ENCODE peak calls at places on chromosomes 7 and 10, in five cellular contexts. X, L, R, A and Z are unnamed samples.

GRCh38 chr7:97024209-97025129 is at the start of gene DLX5:
- DNase-seq in X (peak; percentile 61), L (peak; percentile 61), R (no peak), A (peak; percentile 77), Z (no peak)

GRCh38 chr7:40733578-40733977 is 598.8 kb downstream of the SUGCT start:
- DNase-seq in X (no peak), L (no peak), R (no peak), A (no peak), Z (no peak)

GRCh38 chr7:99011706-99012404 is 132.1 kb downstream of the SMURF1 start:
- DNase-seq in X (no peak), L (no peak), R (no peak), A (no peak), Z (no peak)

GRCh38 chr7:143240323-143241168 is 18.7 kb downstream of the TAS2R40 start:
- DNase-seq in X (peak; percentile 76), L (peak; percentile 67), R (peak; percentile 80), A (peak; percentile 55), Z (no peak)

GRCh38 chr10:74328388-74328787 is 177.4 kb downstream of the ADK start:
- DNase-seq in X (no peak), L (no peak), R (peak; percentile 8), A (peak; percentile 31), Z (no peak)

GRCh38 chr10:23293145-23293724 is 51.4 kb downstream of the C10orf67 start:
- DNase-seq in X (no peak), L (peak; percentile 45), R (peak; percentile 72), A (peak; percentile 44), Z (no peak)

GRCh38 chr10:131846224-131847101 is 54.3 kb upstream of the PPP2R2D start:
- DNase-seq in X (peak; percentile 11), L (peak; percentile 2), R (no peak), A (no peak), Z (no peak)

GRCh38 chr7:29483219-29484104 is 80.2 kb upstream of the PRR15 start:
- DNase-seq in X (no peak), L (no peak), R (no peak), A (no peak), Z (no peak)

GRCh38 chr7:92809397-92810241 is 26.8 kb downstream of the CDK6 start:
- DNase-seq in X (peak; percentile 44), L (peak; percentile 56), R (peak; percentile 91), A (no peak), Z (peak; percentile 69)

GRCh38 chr10:29749150-29749549 is 114.4 kb upstream of the SVIL start:
- DNase-seq in X (no peak), L (no peak), R (no peak), A (no peak), Z (no peak)

GRCh38 chr7:106766551-106766950 is 98.5 kb upstream of the PIK3CG start:
- DNase-seq in X (no peak), L (no peak), R (no peak), A (no peak), Z (no peak)

GRCh38 chr7:149546331-149546730 is 48.7 kb upstream of the ZNF746 start:
- DNase-seq in X (no peak), L (no peak), R (no peak), A (no peak), Z (no peak)

GRCh38 chr10:57624066-57624465 is 643.6 kb downstream of the IPMK start:
- DNase-seq in X (no peak), L (no peak), R (no peak), A (no peak), Z (no peak)

GRCh38 chr7:70776627-70777101 is 355.3 kb upstream of the GALNT17 start:
- DNase-seq in X (no peak), L (no peak), R (no peak), A (no peak), Z (no peak)

GRCh38 chr7:123916240-123916724 is 8.8 kb upstream of the SPAM1 start:
- DNase-seq in X (no peak), L (no peak), R (no peak), A (peak; percentile 8), Z (no peak)

GRCh38 chr7:12423355-12423994 is 19.8 kb upstream of the VWDE start:
- DNase-seq in X (no peak), L (no peak), R (no peak), A (no peak), Z (no peak)

GRCh38 chr7:138243430-138243829 is 167.2 kb downstream of the AKR1D1 start:
- DNase-seq in X (no peak), L (peak; percentile 53), R (peak; percentile 92), A (peak; percentile 87), Z (no peak)

GRCh38 chr10:69576334-69577011 is 3.3 kb upstream of the NEUROG3 start:
- DNase-seq in X (no peak), L (no peak), R (no peak), A (no peak), Z (no peak)

GRCh38 chr7:75945297-75946168 is 30.6 kb downstream of the POR start:
- DNase-seq in X (no peak), L (no peak), R (peak; percentile 77), A (no peak), Z (no peak)

GRCh38 chr10:103828107-103828506 is 27.3 kb downstream of the SH3PXD2A start:
- DNase-seq in X (no peak), L (no peak), R (no peak), A (peak; percentile 52), Z (no peak)

GRCh38 chr10:86218160-86218559 is 148.4 kb downstream of the GRID1 start:
- DNase-seq in X (no peak), L (no peak), R (no peak), A (no peak), Z (no peak)

GRCh38 chr7:64181586-64181985 is 25.4 kb upstream of the ZNF735 start:
- DNase-seq in X (no peak), L (no peak), R (no peak), A (no peak), Z (no peak)

GRCh38 chr10:60376221-60376620 is 13.5 kb downstream of the ANK3 start:
- DNase-seq in X (no peak), L (no peak), R (no peak), A (no peak), Z (no peak)

DNA sequence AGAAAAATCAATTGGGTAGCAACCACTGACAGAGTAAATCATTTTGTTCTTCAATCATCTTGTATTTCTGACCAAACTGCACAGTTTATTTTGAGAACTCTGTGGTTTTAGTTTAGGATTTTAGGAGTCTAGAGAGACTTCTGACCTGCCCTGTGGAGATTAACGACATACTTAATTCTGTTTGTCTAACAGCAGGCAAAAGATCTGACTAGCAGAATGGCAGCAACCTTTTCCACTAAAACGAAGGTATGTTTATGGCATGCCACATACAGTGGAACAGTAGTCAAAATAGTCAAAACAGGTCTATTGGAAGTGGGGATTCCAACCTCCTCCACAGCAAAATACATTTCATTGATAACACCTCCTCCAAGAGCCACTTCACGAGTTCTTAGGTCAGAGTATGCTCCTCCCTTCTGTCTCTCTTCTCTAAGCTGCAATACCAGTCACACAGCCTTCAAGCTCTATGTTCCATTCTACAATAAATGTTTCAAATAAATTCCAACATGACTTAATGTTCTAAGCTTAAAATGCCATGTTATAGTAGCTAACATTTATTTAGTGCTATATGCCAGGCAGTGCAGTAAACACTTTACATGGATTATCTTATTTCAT is 34.4 kb downstream of the NRCAM start:
- DNase-seq in X (no peak), L (no peak), R (no peak), A (no peak), Z (no peak)
- H3K27me3 ChIP-seq in X (no peaks in the 10 kb centered on the region), L (no peaks in the 10 kb centered on the region), R (no peaks in the 10 kb centered on the region), A (no peaks in the 10 kb centered on the region), Z (no peaks in the 10 kb centered on the region)

GRCh38 chr7:152105205-152105604 is 79.7 kb downstream of the GALNT11 start:
- DNase-seq in X (no peak), L (no peak), R (no peak), A (no peak), Z (no peak)
- H3K4me3 ChIP-seq in X (no peak overlapping the region), L (no peak overlapping the region), R (no peak overlapping the region), A (no peak overlapping the region), Z (no peak overlapping the region)

GRCh38 chr7:81776972-81777371 is 7.1 kb upstream of the HGF start:
- DNase-seq in X (no peak), L (no peak), R (no peak), A (no peak), Z (no peak)
- TF ChIP-seq CTCF in X (no peak), L (peak; percentile 45), R (no peak), A (no peak), Z (no peak)

GRCh38 chr7:35263396-35263795 is 9.5 kb upstream of the TBX20 start:
- DNase-seq in X (no peak), L (peak; percentile 52), R (no peak), A (peak; percentile 36), Z (no peak)
- H3K27me3 ChIP-seq in X (peaks cover 69% of the 10 kb centered on the region), L (no peaks in the 10 kb centered on the region), R (no peaks in the 10 kb centered on the region), A (no peaks in the 10 kb centered on the region), Z (peaks cover under 1% of the 10 kb centered on the region)

DNA sequence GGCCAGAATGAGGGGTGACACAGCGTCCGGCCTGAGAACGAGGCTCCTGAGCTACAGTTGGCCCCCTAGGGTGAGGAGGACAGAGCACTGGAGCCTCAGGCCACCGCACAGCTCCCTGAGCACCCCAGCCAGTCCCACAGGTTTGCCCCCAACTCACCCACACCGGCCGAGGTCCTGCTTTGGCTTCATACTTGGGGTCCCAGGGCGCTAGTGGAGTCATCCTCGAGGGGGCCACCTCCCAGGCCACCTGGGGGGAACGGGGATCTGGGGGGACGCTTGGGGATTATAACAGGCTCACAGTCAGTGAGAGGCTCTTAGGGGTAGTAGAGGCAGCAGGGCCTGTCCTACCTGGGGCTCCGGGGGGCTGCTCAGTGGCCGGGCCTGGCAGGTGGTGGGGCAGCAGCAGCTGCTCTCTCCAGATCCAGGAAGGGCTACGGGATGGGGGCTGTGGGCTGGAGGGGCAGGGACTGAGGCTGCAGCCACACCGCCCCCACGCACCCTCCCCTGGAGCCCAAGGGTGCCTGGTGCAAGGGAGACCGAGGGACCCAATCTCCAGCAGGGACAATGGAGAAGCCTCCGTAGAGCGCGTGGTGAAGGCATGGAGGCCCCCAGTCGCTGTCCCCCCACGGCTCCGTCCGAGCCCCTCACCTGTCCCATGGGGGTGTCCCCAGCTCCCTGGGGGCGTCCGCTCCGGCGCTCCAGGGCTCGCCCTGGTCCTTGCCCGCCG is 588 bp downstream of the SAP25 start:
- DNase-seq in X (no peak), L (no peak), R (no peak), A (no peak), Z (no peak)
- H3K4me3 ChIP-seq in X (no peak overlapping the region), L (no peak overlapping the region), R (no peak overlapping the region), A (no peak overlapping the region), Z (no peak overlapping the region)